ENCODE peak calls at places on chromosome 13, in seven cellular contexts. One of them, this sample, is unnamed.

GRCh38 chr13:59461411-59461810 is 702.3 kb downstream of the DIAPH3 start:
- DNase-seq in T-helper 2 cell: no peak
- DNase-seq in C1 segment of cervical spinal cord: no peak
- DNase-seq in GM23338: no peak
- DNase-seq in ovary: no peak
- DNase-seq in DMS53: no peak
- DNase-seq in HL-60: no peak
- DNase-seq in this sample: no peak

GRCh38 chr13:27619093-27619705 is 1.1 kb downstream of the LNX2 start:
- DNase-seq in T-helper 2 cell: no peak
- DNase-seq in C1 segment of cervical spinal cord: no peak
- DNase-seq in GM23338: no peak
- DNase-seq in ovary: no peak
- DNase-seq in DMS53: no peak
- DNase-seq in HL-60: no peak
- DNase-seq in this sample: no peak

GRCh38 chr13:91375119-91375729 is 23.2 kb upstream of the GPC5 start:
- DNase-seq in T-helper 2 cell: no peak
- DNase-seq in C1 segment of cervical spinal cord: no peak
- DNase-seq in GM23338: peak; percentile 51
- DNase-seq in ovary: no peak
- DNase-seq in DMS53: peak; percentile 6
- DNase-seq in HL-60: peak; percentile 55
- DNase-seq in this sample: no peak

GRCh38 chr13:28128926-28129325 is 9.4 kb upstream of the PAN3 start:
- DNase-seq in T-helper 2 cell: no peak
- DNase-seq in C1 segment of cervical spinal cord: no peak
- DNase-seq in GM23338: no peak
- DNase-seq in ovary: no peak
- DNase-seq in DMS53: no peak
- DNase-seq in HL-60: peak; percentile 14
- DNase-seq in this sample: no peak

GRCh38 chr13:99926014-99926731 is 45.4 kb downstream of the ZIC5 start:
- DNase-seq in T-helper 2 cell: no peak
- DNase-seq in C1 segment of cervical spinal cord: no peak
- DNase-seq in GM23338: no peak
- DNase-seq in ovary: no peak
- DNase-seq in DMS53: peak; percentile 52
- DNase-seq in HL-60: no peak
- DNase-seq in this sample: no peak

GRCh38 chr13:111145506-111145905 is 30.4 kb downstream of the ARHGEF7 start:
- DNase-seq in T-helper 2 cell: no peak
- DNase-seq in C1 segment of cervical spinal cord: no peak
- DNase-seq in GM23338: no peak
- DNase-seq in ovary: no peak
- DNase-seq in DMS53: no peak
- DNase-seq in HL-60: no peak
- DNase-seq in this sample: no peak

GRCh38 chr13:111920932-111921705 is 145.8 kb upstream of the SOX1 start:
- DNase-seq in T-helper 2 cell: no peak
- DNase-seq in C1 segment of cervical spinal cord: no peak
- DNase-seq in GM23338: no peak
- DNase-seq in ovary: no peak
- DNase-seq in DMS53: no peak
- DNase-seq in HL-60: no peak
- DNase-seq in this sample: peak; percentile 74

GRCh38 chr13:35767256-35767981 is 290.9 kb upstream of the MAB21L1 start:
- DNase-seq in T-helper 2 cell: no peak
- DNase-seq in C1 segment of cervical spinal cord: no peak
- DNase-seq in GM23338: no peak
- DNase-seq in ovary: no peak
- DNase-seq in DMS53: no peak
- DNase-seq in HL-60: no peak
- DNase-seq in this sample: no peak

GRCh38 chr13:21988624-21989023 is 317.8 kb downstream of the FGF9 start:
- DNase-seq in T-helper 2 cell: no peak
- DNase-seq in C1 segment of cervical spinal cord: no peak
- DNase-seq in GM23338: no peak
- DNase-seq in ovary: no peak
- DNase-seq in DMS53: no peak
- DNase-seq in HL-60: no peak
- DNase-seq in this sample: peak; percentile 54

GRCh38 chr13:90105276-90105675 is 1242.2 kb upstream of the MIR17HG start:
- DNase-seq in T-helper 2 cell: no peak
- DNase-seq in C1 segment of cervical spinal cord: no peak
- DNase-seq in GM23338: no peak
- DNase-seq in ovary: no peak
- DNase-seq in DMS53: peak; percentile 35
- DNase-seq in HL-60: no peak
- DNase-seq in this sample: no peak

GRCh38 chr13:59447846-59448620 is 715.7 kb downstream of the DIAPH3 start:
- DNase-seq in T-helper 2 cell: no peak
- DNase-seq in C1 segment of cervical spinal cord: no peak
- DNase-seq in GM23338: peak; percentile 98
- DNase-seq in ovary: no peak
- DNase-seq in DMS53: no peak
- DNase-seq in HL-60: no peak
- DNase-seq in this sample: no peak

GRCh38 chr13:47017476-47017875 is 120.6 kb upstream of the HTR2A start:
- DNase-seq in T-helper 2 cell: no peak
- DNase-seq in C1 segment of cervical spinal cord: no peak
- DNase-seq in GM23338: no peak
- DNase-seq in ovary: no peak
- DNase-seq in DMS53: no peak
- DNase-seq in HL-60: no peak
- DNase-seq in this sample: no peak

GRCh38 chr13:112892759-112893569 is 76.0 kb upstream of the MCF2L start:
- DNase-seq in T-helper 2 cell: no peak
- DNase-seq in C1 segment of cervical spinal cord: no peak
- DNase-seq in GM23338: no peak
- DNase-seq in ovary: no peak
- DNase-seq in DMS53: peak; percentile 61
- DNase-seq in HL-60: no peak
- DNase-seq in this sample: peak; percentile 76

GRCh38 chr13:101811440-101811839 is 359.0 kb downstream of the ITGBL1 start:
- DNase-seq in T-helper 2 cell: no peak
- DNase-seq in C1 segment of cervical spinal cord: no peak
- DNase-seq in GM23338: no peak
- DNase-seq in ovary: no peak
- DNase-seq in DMS53: no peak
- DNase-seq in HL-60: no peak
- DNase-seq in this sample: no peak

GRCh38 chr13:32267836-32268439 is 47.2 kb downstream of the ZAR1L start:
- DNase-seq in T-helper 2 cell: peak; percentile 30
- DNase-seq in C1 segment of cervical spinal cord: no peak
- DNase-seq in GM23338: peak; percentile 85
- DNase-seq in ovary: no peak
- DNase-seq in DMS53: peak; percentile 77
- DNase-seq in HL-60: no peak
- DNase-seq in this sample: no peak

GRCh38 chr13:109668433-109669233 is 117.8 kb downstream of the IRS2 start:
- DNase-seq in T-helper 2 cell: no peak
- DNase-seq in C1 segment of cervical spinal cord: no peak
- DNase-seq in GM23338: no peak
- DNase-seq in ovary: no peak
- DNase-seq in DMS53: no peak
- DNase-seq in HL-60: no peak
- DNase-seq in this sample: no peak

This sample was measured in posterior vena cava.